ENCODE peak calls at places on chromosomes 2 and 18, in seven cellular contexts. J, R, U, Q, C, P and S are unnamed samples.

GRCh38 chr18:68284236-68284635 is 430.7 kb downstream of the TMX3 start:
- DNase-seq in Q (no peak), J (no peak), P (no peak), U (no peak), C (no peak), R (no peak), S (no peak)

GRCh38 chr2:406231-406630 is 118.3 kb upstream of the ALKAL2 start:
- DNase-seq in U (no peak), C (no peak), P (no peak), R (no peak), J (no peak), Q (peak; percentile 8), S (no peak)

GRCh38 chr2:195202163-195202845 is 454.7 kb upstream of the SLC39A10 start:
- DNase-seq in Q (no peak), U (no peak), C (no peak), P (no peak), R (peak; percentile 6), J (peak; percentile 17), S (no peak)

GRCh38 chr18:47968006-47968676 is 37.7 kb upstream of the SMAD2 start:
- DNase-seq in U (no peak), C (peak; percentile 63), P (peak; percentile 83), J (no peak), Q (peak; percentile 79), R (peak; percentile 99), S (peak; percentile 81)

GRCh38 chr18:12883003-12883683 is 894 bp downstream of the PTPN2 start:
- DNase-seq in R (peak; percentile 10), P (peak; percentile 41), J (no peak), Q (no peak), C (no peak), U (peak; percentile 26), S (no peak)

GRCh38 chr2:119264781-119265692 is 41.4 kb downstream of the STEAP3 start:
- DNase-seq in R (peak; percentile 69), Q (peak; percentile 84), P (peak; percentile 74), C (no peak), J (peak; percentile 48), U (peak; percentile 55), S (no peak)

GRCh38 chr18:10122116-10122515 is 208.3 kb downstream of the VAPA start:
- DNase-seq in J (peak; percentile 86), U (peak; percentile 90), R (no peak), P (peak; percentile 33), Q (no peak), C (no peak), S (no peak)

GRCh38 chr2:10537522-10538195 is 89.5 kb upstream of the ODC1 start:
- DNase-seq in Q (no peak), R (no peak), P (peak; percentile 21), C (no peak), J (no peak), U (no peak), S (no peak)

GRCh38 chr2:212640428-212640827 is 101.8 kb upstream of the ERBB4 start:
- DNase-seq in P (peak; percentile 95), Q (no peak), U (no peak), J (no peak), C (no peak), R (peak; percentile 13), S (no peak)

GRCh38 chr2:62217980-62218379 is 22.1 kb downstream of the B3GNT2 start:
- DNase-seq in R (no peak), C (no peak), Q (no peak), U (peak; percentile 83), J (peak; percentile 76), P (no peak), S (no peak)

GRCh38 chr2:62215306-62216064 is 19.6 kb downstream of the B3GNT2 start:
- DNase-seq in U (peak; percentile 44), Q (no peak), C (no peak), J (peak; percentile 46), R (peak; percentile 91), P (peak; percentile 60), S (no peak)

GRCh38 chr2:62216616-62217015 is 20.7 kb downstream of the B3GNT2 start:
- DNase-seq in R (no peak), J (peak; percentile 92), C (no peak), Q (no peak), P (peak; percentile 56), U (peak; percentile 95), S (no peak)

GRCh38 chr2:62217421-62217820 is 21.5 kb downstream of the B3GNT2 start:
- DNase-seq in R (no peak), Q (no peak), P (no peak), J (no peak), C (no peak), U (no peak), S (no peak)

GRCh38 chr2:62216113-62216512 is 20.2 kb downstream of the B3GNT2 start:
- DNase-seq in P (no peak), Q (no peak), U (peak; percentile 19), C (no peak), J (no peak), R (no peak), S (no peak)
- H3K4me1 ChIP-seq in P (peaks cover 34% of the 10 kb centered on the region), Q (peaks cover 3% of the 10 kb centered on the region), U (peaks cover 19% of the 10 kb centered on the region), C (peaks cover 3% of the 10 kb centered on the region), J (peaks cover 25% of the 10 kb centered on the region), R (peaks cover 17% of the 10 kb centered on the region), S (no peaks in the 10 kb centered on the region)

GRCh38 chr2:198371902-198372611 is 567.7 kb downstream of the PLCL1 start:
- DNase-seq in Q (no peak), R (no peak), P (no peak), J (no peak), C (no peak), U (peak; percentile 6), S (no peak)

GRCh38 chr2:198374375-198375072 is 570.1 kb downstream of the PLCL1 start:
- DNase-seq in C (peak; percentile 5), J (peak; percentile 70), P (peak; percentile 52), R (peak; percentile 77), Q (peak; percentile 43), U (peak; percentile 40), S (peak; percentile 62)

GRCh38 chr2:198371329-198371728 is 566.9 kb downstream of the PLCL1 start:
- DNase-seq in P (no peak), U (no peak), C (no peak), Q (no peak), R (no peak), J (no peak), S (no peak)

GRCh38 chr2:198376677-198377076 is 572.3 kb downstream of the PLCL1 start:
- DNase-seq in U (no peak), R (peak; percentile 28), J (peak; percentile 2), P (peak; percentile 42), Q (no peak), C (no peak), S (no peak)

DNA sequence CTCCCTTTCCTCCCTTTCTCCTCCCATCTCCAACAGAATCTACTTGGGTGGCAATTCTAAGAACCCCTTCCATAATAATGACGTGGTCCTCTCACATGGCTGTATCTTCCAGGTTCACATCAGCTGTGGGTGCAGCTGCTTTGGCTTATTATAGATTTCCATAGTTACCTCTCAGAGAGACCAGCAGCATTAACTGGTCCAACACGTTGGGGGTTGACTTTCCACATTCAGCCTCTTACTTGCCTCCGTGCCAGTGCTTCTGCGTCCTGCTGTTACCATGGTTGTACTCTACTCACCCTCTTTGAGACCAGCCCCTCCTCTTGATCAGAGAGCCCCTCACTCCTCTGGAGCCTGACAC is 570.7 kb downstream of the PLCL1 start:
- DNase-seq in P (no peak), R (no peak), Q (no peak), C (no peak), U (no peak), J (no peak), S (no peak)
- H3K18ac ChIP-seq in P (no peak overlapping the region), R (no peak overlapping the region), Q (no peak overlapping the region), C (no peak overlapping the region), U (no peak overlapping the region), J (no peak overlapping the region), S (no peak overlapping the region)

DNA sequence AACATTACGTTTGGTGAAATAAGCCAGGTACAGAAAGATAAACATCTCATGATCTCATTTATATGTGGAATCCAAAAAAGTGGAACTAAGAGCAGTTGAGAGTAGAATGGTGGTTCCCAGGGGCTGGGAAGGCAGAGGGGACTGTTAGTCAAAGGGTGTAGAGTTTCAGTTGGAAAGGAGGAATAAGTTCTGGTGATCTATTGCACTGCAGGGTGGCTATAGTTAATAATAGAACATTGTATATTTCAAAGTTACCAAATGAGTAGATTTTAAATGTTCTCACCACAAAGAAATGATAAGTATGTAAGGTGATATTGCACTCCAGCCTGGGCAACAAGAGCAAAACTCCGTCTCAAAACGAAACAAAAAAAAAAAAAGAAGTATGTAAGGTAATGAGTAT is 260.1 kb upstream of the RAB6C start:
- DNase-seq in J (no peak), P (peak; percentile 43), Q (no peak), U (no peak), R (no peak), C (no peak), S (no peak)
- H2BK120ac ChIP-seq in J (no peak overlapping the region), P (no peak overlapping the region), Q (no peak overlapping the region), U (no peak overlapping the region), R (no peak overlapping the region), C (no peak overlapping the region), S (no peak overlapping the region)

GRCh38 chr18:22841840-22842239 is 91.3 kb upstream of the RBBP8 start:
- DNase-seq in Q (no peak), C (no peak), P (no peak), U (no peak), R (no peak), J (peak; percentile 38), S (no peak)
- H3K4me1 ChIP-seq in Q (no peaks in the 10 kb centered on the region), C (no peaks in the 10 kb centered on the region), P (no peaks in the 10 kb centered on the region), U (no peaks in the 10 kb centered on the region), R (peaks cover 5% of the 10 kb centered on the region), J (peaks cover 21% of the 10 kb centered on the region), S (peaks cover 3% of the 10 kb centered on the region)